ENCODE peak calls at places on chromosomes 1 and 21, in eight cellular contexts. F is stimulated activated CD4-positive, alpha-beta T cell treated with anti-CD3 and anti-CD28 coated beads, TNF-alpha, amount 100 ng/mL, for 48 hours; V is AG04450; B is OCI-LY7; S is BJ; A is AG08395; D is substantia nigra; Y is activated CD4-positive, alpha-beta T cell treated with anti-CD3 and anti-CD28 coated beads for 4 hours. L is an unnamed sample.

GRCh38 chr1:246306415-246307037 is 200.6 kb downstream of the SMYD3 start:
- DNase-seq in A (peak), F (no peak), D (no peak), Y (no peak), B (no peak), V (no peak), S (no peak), L (no peak)

GRCh38 chr1:13590486-13590885 is 6.9 kb downstream of the PDPN start:
- DNase-seq in A (no peak), Y (no peak), V (no peak), B (no peak), F (no peak), D (no peak), S (no peak), L (no peak)

GRCh38 chr1:225299624-225300023 is 128.2 kb downstream of the LBR start:
- DNase-seq in D (no peak), S (no peak), V (no peak), F (no peak), Y (no peak), A (no peak), B (no peak), L (no peak)

GRCh38 chr21:46410516-46410915 is 48.2 kb upstream of the DIP2A start:
- DNase-seq in A (no peak), D (no peak), S (no peak), F (no peak), B (no peak), Y (no peak), V (no peak), L (no peak)

GRCh38 chr21:16002872-16003466 is 273.2 kb downstream of the USP25 start:
- DNase-seq in A (peak), D (no peak), F (no peak), S (no peak), B (no peak), Y (no peak), V (no peak), L (peak)

GRCh38 chr1:244962140-244962539 is 97.8 kb upstream of the HNRNPU start:
- DNase-seq in B (no peak), S (no peak), F (no peak), A (no peak), V (no peak), D (no peak), Y (no peak), L (no peak)

GRCh38 chr1:14137411-14138134 is 437.6 kb downstream of the PRDM2 start:
- DNase-seq in A (no peak), S (no peak), D (no peak), V (no peak), Y (no peak), B (no peak), F (no peak), L (no peak)

GRCh38 chr1:214552174-214552608 is 789 bp upstream of the PTPN14 start:
- DNase-seq in A (peak), B (no peak), D (no peak), F (no peak), S (peak), Y (no peak), V (no peak), L (peak)

GRCh38 chr1:33347650-33347992 is 26.7 kb upstream of the A3GALT2 start:
- DNase-seq in A (no peak), V (no peak), D (no peak), Y (no peak), F (no peak), S (no peak), B (no peak), L (no peak)

GRCh38 chr1:37096523-37096922 is 62.2 kb upstream of the GRIK3 start:
- DNase-seq in D (no peak), A (no peak), B (peak), S (no peak), V (no peak), Y (no peak), F (no peak), L (no peak)

GRCh38 chr1:164699815-164700491 is 141.0 kb downstream of the PBX1 start:
- DNase-seq in A (no peak), D (no peak), Y (no peak), B (no peak), V (no peak), F (no peak), S (no peak), L (no peak)

GRCh38 chr1:11473635-11474034 is 5.3 kb upstream of the DISP3 start:
- DNase-seq in D (no peak), B (peak), F (no peak), A (peak), S (no peak), Y (no peak), V (no peak), L (peak)

GRCh38 chr1:234863596-234863995 is 253.6 kb upstream of the IRF2BP2 start:
- DNase-seq in F (no peak), Y (no peak), V (no peak), S (no peak), B (no peak), A (peak), D (no peak), L (peak)

GRCh38 chr1:188514917-188515316 is 1686.2 kb downstream of the PLA2G4A start:
- DNase-seq in A (no peak), Y (no peak), F (no peak), S (no peak), D (no peak), V (no peak), B (no peak), L (no peak)